ENCODE peak calls at places on chromosomes 11 and 22, in five cellular contexts. E, X, A, D and Q are unnamed samples.

GRCh38 chr22:19576460-19577421 is 52.5 kb upstream of the CLDN5 start:
- DNase-seq in D (no peak), X (peak; percentile 68), E (peak; percentile 42), A (no peak), Q (peak; percentile 28)

GRCh38 chr11:117560786-117561530 is 233.3 kb downstream of the CEP164 start:
- DNase-seq in A (no peak), D (no peak), X (no peak), E (no peak), Q (no peak)

GRCh38 chr11:116930177-116930576 is 92.8 kb upstream of the APOA1 start:
- DNase-seq in E (no peak), D (peak; percentile 75), A (no peak), X (peak; percentile 48), Q (no peak)

GRCh38 chr11:77172666-77172982 is 44.6 kb downstream of the MYO7A start:
- DNase-seq in A (no peak), D (no peak), E (no peak), X (peak; percentile 21), Q (peak; percentile 32)

GRCh38 chr11:59102259-59102765 is 4.7 kb upstream of the FAM111B start:
- DNase-seq in A (no peak), E (peak; percentile 25), X (peak; percentile 23), D (peak; percentile 90), Q (peak; percentile 63)

GRCh38 chr11:7904910-7905309 is 26.2 kb downstream of the OR10A6 start:
- DNase-seq in A (peak; percentile 28), D (no peak), E (no peak), X (peak; percentile 41), Q (no peak)

GRCh38 chr22:45239378-45240136 is 1.1 kb downstream of the KIAA0930 start:
- DNase-seq in A (no peak), E (no peak), X (no peak), D (no peak), Q (no peak)

GRCh38 chr11:7449196-7449840 is 36.0 kb upstream of the OLFML1 start:
- DNase-seq in D (no peak), X (no peak), A (no peak), E (no peak), Q (no peak)

GRCh38 chr11:61732705-61733104 is 19.7 kb upstream of the MYRF start:
- DNase-seq in E (no peak), D (no peak), X (peak; percentile 73), A (no peak), Q (no peak)

GRCh38 chr11:11534981-11535380 is 86.8 kb downstream of the GALNT18 start:
- DNase-seq in X (peak; percentile 12), A (no peak), E (no peak), D (no peak), Q (no peak)

DNA sequence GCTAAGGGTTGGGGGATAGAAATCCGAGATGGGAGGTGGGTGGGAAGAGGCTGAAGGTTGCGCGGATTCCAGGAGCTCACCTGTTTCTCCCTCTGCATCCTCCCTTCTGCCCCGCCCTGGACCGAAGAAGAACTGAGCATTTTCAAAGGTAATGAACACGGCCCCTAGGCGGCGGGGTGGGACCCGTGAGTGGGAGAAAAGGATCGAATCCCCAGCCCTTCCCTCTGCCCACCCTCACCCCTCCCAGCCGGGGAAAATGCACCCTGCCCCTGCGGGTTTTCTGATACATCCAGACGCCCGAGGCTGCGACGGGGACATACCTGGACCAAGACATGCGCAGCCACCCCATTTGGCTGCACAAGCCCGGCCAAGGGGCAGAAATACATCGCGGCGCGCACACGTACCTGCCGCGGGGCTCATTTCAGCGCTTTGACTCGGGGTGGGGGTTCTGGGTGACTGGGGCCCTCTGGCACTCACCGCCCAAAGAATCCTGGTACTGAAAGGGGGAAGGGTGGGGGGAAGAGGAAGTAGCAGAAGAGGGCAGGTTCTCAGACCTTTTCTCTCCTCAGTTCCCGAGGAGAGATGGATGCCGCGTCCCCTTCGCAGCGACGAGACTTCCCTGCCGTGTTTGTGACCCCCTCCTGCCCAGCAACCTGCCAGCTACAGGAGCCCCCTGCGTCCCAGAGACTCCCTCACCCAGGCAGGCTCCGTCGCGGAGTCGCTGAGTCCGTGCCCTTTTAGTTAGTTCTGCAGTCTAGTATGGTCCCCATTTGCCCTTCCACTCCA is 6.0 kb downstream of the VSIG2 start:
- DNase-seq in X (no peak), A (no peak), E (no peak), D (peak; percentile 72), Q (no peak)
- TF ChIP-seq CTCF in X (peak; percentile 44), A (peak; percentile 14), E (no peak), D (no peak), Q (no peak)

GRCh38 chr11:27031754-27032153 is 8.9 kb upstream of the BBOX1 start:
- DNase-seq in E (no peak), A (no peak), X (no peak), D (no peak), Q (no peak)
- TF ChIP-seq CTCF in E (no peak), A (no peak), X (no peak), D (no peak), Q (no peak)

DNA sequence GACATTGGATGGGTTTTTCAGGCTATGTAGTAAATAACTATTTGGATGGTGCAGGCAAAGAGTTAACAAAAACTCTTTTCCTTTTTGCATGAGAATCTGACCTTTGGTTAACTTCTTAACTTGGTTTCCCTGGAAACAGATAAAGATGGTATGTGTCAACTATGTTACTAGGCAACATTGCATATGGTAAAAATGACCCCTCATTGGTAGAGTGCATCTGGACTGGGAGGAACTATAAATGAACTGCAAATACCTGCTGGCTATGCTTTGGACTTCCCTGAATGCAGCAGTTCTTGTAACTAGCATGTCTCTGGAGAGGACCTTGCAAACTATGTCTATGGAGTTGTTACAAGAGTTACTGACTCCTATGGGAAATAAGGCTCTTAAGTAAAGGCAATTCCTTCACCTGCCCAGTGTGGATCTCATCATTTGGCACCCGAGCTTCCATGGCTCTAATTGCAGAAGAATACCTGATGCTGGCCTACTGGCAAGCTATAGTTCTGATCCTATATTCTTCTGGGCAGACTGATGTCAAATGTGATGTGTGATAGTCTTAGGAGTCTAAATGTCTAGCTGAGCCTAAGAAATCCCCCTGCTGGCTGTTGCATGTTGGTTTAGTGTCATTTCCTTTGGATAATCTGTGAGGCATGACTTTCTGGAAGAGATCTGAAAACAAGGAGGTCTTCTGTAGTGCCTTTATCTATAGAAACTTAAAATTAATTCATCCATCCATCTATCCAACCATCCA is 126.7 kb upstream of the MTMR2 start:
- DNase-seq in X (peak; percentile 81), A (no peak), D (no peak), E (no peak), Q (no peak)
- TF ChIP-seq CTCF in X (peak; percentile 29), A (no peak), D (no peak), E (no peak), Q (no peak)

GRCh38 chr11:241634-242033 is 4.9 kb downstream of the PSMD13 start:
- DNase-seq in X (no peak), A (no peak), E (no peak), D (no peak), Q (no peak)
- TF ChIP-seq CTCF in X (no peak), A (no peak), E (no peak), D (no peak), Q (no peak)

GRCh38 chr11:102516179-102516578 is 14.4 kb downstream of the MMP7 start:
- DNase-seq in X (no peak), A (no peak), D (no peak), E (no peak), Q (no peak)

GRCh38 chr11:102517670-102518069 is 12.9 kb downstream of the MMP7 start:
- DNase-seq in D (no peak), E (no peak), A (no peak), X (no peak), Q (peak; percentile 28)

GRCh38 chr11:102520514-102520913 is 10.0 kb downstream of the MMP7 start:
- DNase-seq in A (no peak), X (no peak), E (no peak), D (no peak), Q (no peak)

GRCh38 chr11:102521121-102521520 is 9.4 kb downstream of the MMP7 start:
- DNase-seq in E (no peak), A (no peak), D (no peak), X (no peak), Q (no peak)

DNA sequence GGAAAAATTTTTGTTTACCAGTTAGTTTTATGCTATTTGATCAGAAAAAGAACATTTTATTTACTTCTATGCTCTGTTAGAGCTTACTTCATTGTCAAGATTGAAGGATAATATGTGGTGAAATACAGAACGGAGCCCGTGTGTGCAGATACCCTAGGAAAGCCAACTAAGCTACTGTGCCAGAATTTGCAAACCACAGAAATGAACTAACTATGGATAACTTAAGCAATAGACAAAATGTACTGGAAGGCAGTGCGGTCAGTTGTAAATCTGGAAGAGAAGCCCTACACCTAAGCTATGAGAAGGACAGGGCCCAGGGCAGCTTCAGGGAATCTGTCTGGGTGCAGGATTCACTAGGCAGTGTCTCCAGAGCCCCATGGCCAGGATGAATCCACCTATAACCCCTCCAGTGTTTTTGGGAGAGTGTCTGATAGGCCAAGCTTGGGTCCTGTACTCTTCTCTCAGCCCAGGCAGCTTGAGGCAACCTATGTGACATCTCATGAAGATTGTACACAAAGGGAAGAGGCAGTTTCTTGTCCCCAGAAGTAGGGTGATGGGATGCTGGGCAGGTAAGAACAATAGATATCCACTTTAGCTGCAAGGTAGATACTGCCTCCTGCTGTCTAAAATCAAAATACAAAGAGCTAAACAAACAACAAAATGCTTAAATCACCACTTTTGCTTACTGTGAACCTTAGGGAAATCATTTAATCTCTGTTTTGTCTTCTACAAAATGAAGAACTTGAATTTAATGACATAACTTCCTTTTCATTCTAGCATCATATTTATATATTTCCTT is 12.1 kb downstream of the MMP7 start:
- DNase-seq in D (no peak), A (no peak), X (peak; percentile 36), E (no peak), Q (no peak)
- TF ChIP-seq CTCF in D (no peak), A (no peak), X (no peak), E (no peak), Q (no peak)